ENCODE peak calls at places on chromosomes 1 and 21, in seven cellular contexts. R, Y, N, B, V, K and L are unnamed samples.

GRCh38 chr1:51535006-51535592 is 16.0 kb upstream of the EPS15 start:
- DNase-seq in R (peak; percentile 16), Y (peak; percentile 63), N (peak; percentile 36), B (peak; percentile 68), V (no peak), K (peak; percentile 16), L (no peak)

GRCh38 chr1:62426238-62426637 is 10.6 kb upstream of the USP1 start:
- DNase-seq in R (no peak), Y (no peak), N (no peak), B (no peak), V (no peak), K (no peak), L (no peak)

GRCh38 chr1:29972664-29973063 is 736.3 kb downstream of the PTPRU start:
- DNase-seq in R (no peak), Y (no peak), N (no peak), B (no peak), V (no peak), K (no peak), L (no peak)

GRCh38 chr1:63877816-63878215 is 104.0 kb downstream of the ROR1 start:
- DNase-seq in R (no peak), Y (no peak), N (no peak), B (peak; percentile 59), V (no peak), K (no peak), L (no peak)

GRCh38 chr1:204685236-204686006 is at the start of gene LRRN2:
- DNase-seq in R (peak; percentile 61), Y (no peak), N (peak; percentile 29), B (no peak), V (no peak), K (no peak), L (peak; percentile 44)

GRCh38 chr1:41632788-41633575 is 148.5 kb upstream of the EDN2 start:
- DNase-seq in R (no peak), Y (no peak), N (no peak), B (no peak), V (no peak), K (no peak), L (no peak)

GRCh38 chr1:94864821-94865220 is 44.7 kb downstream of the SLC44A3 start:
- DNase-seq in R (peak; percentile 35), Y (no peak), N (no peak), B (no peak), V (no peak), K (no peak), L (no peak)

GRCh38 chr1:108080448-108080847 is 115.5 kb upstream of the VAV3 start:
- DNase-seq in R (no peak), Y (no peak), N (no peak), B (no peak), V (no peak), K (no peak), L (no peak)

GRCh38 chr1:89552481-89553194 is 28.0 kb downstream of the LRRC8B start:
- DNase-seq in R (no peak), Y (no peak), N (no peak), B (no peak), V (no peak), K (no peak), L (no peak)

GRCh38 chr21:45981154-45981606 is 390 bp upstream of the COL6A1 start:
- DNase-seq in R (peak; percentile 79), Y (peak; percentile 13), N (no peak), B (peak; percentile 86), V (peak; percentile 93), K (no peak), L (peak; percentile 90)

GRCh38 chr1:110188116-110188618 is 21.9 kb upstream of the KCNC4 start:
- DNase-seq in R (no peak), Y (no peak), N (peak; percentile 39), B (peak; percentile 77), V (peak; percentile 37), K (no peak), L (no peak)

GRCh38 chr1:36924282-36924791 is 110.0 kb downstream of the GRIK3 start:
- DNase-seq in R (peak; percentile 98), Y (peak; percentile 7), N (peak; percentile 44), B (no peak), V (peak; percentile 74), K (no peak), L (peak; percentile 61)

GRCh38 chr1:224694969-224695368 is 78.9 kb downstream of the CNIH3 start:
- DNase-seq in R (no peak), Y (no peak), N (no peak), B (no peak), V (no peak), K (no peak), L (no peak)

GRCh38 chr1:209855623-209856022 is 27.9 kb downstream of the UTP25 start:
- DNase-seq in R (no peak), Y (no peak), N (no peak), B (no peak), V (no peak), K (no peak), L (no peak)

GRCh38 chr1:69700770-69701169 is 133.0 kb downstream of the LRRC7 start:
- DNase-seq in R (peak; percentile 21), Y (no peak), N (peak; percentile 9), B (no peak), V (no peak), K (no peak), L (no peak)

GRCh38 chr1:76294470-76295194 is 220.1 kb downstream of the ST6GALNAC3 start:
- DNase-seq in R (no peak), Y (no peak), N (no peak), B (no peak), V (no peak), K (no peak), L (no peak)

GRCh38 chr1:235893840-235894239 is 27.1 kb upstream of the LYST start:
- DNase-seq in R (no peak), Y (no peak), N (no peak), B (no peak), V (no peak), K (no peak), L (no peak)

GRCh38 chr1:113834716-113835115 is 22.4 kb upstream of the RSBN1 start:
- DNase-seq in R (no peak), Y (no peak), N (no peak), B (no peak), V (no peak), K (no peak), L (no peak)

GRCh38 chr1:78527706-78528105 is 36.9 kb downstream of the PTGFR start:
- DNase-seq in R (no peak), Y (no peak), N (no peak), B (peak; percentile 17), V (no peak), K (no peak), L (no peak)

GRCh38 chr1:221439734-221440436 is 302.0 kb downstream of the DUSP10 start:
- DNase-seq in R (no peak), Y (no peak), N (no peak), B (peak; percentile 98), V (no peak), K (no peak), L (no peak)

GRCh38 chr1:8716238-8716637 is 101.2 kb downstream of the RERE start:
- DNase-seq in R (no peak), Y (no peak), N (no peak), B (no peak), V (no peak), K (no peak), L (no peak)

GRCh38 chr1:8165595-8166360 is 139.7 kb upstream of the ERRFI1 start:
- DNase-seq in R (no peak), Y (no peak), N (no peak), B (no peak), V (peak; percentile 42), K (no peak), L (no peak)

GRCh38 chr1:40799351-40799867 is 15.8 kb downstream of the KCNQ4 start:
- DNase-seq in R (no peak), Y (no peak), N (no peak), B (no peak), V (peak; percentile 81), K (no peak), L (peak; percentile 74)

GRCh38 chr1:6239950-6240768 is 3.8 kb upstream of the HES3 start:
- DNase-seq in R (no peak), Y (no peak), N (no peak), B (peak; percentile 66), V (no peak), K (no peak), L (no peak)

GRCh38 chr1:9652379-9653194 is 1.1 kb downstream of the PIK3CD start:
- DNase-seq in R (peak; percentile 16), Y (no peak), N (no peak), B (no peak), V (peak; percentile 77), K (no peak), L (peak; percentile 66)

GRCh38 chr1:54125671-54126070 is 27.1 kb downstream of the CDCP2 start:
- DNase-seq in R (no peak), Y (peak; percentile 1), N (no peak), B (no peak), V (no peak), K (no peak), L (peak; percentile 44)

GRCh38 chr1:215529111-215529510 is 38.0 kb upstream of the KCTD3 start:
- DNase-seq in R (no peak), Y (no peak), N (no peak), B (no peak), V (no peak), K (no peak), L (no peak)

GRCh38 chr1:213327318-213327667 is 276.3 kb downstream of the RPS6KC1 start:
- DNase-seq in R (no peak), Y (no peak), N (no peak), B (peak; percentile 77), V (no peak), K (no peak), L (peak; percentile 47)

GRCh38 chr1:182565537-182565936 is 23.5 kb downstream of the RNASEL start:
- DNase-seq in R (no peak), Y (no peak), N (no peak), B (no peak), V (no peak), K (no peak), L (no peak)

GRCh38 chr1:66303646-66304045 is 230.3 kb upstream of the SGIP1 start:
- DNase-seq in R (no peak), Y (no peak), N (no peak), B (no peak), V (no peak), K (no peak), L (no peak)

GRCh38 chr1:38835230-38835827 is 24.2 kb downstream of the RRAGC start:
- DNase-seq in R (peak; percentile 52), Y (no peak), N (peak; percentile 77), B (peak; percentile 81), V (no peak), K (no peak), L (no peak)